ENCODE peak calls at places on chromosome 18, in ten cellular contexts. O is A549, J is breast epithelium, R is stomach, Y is gastrocnemius medialis, D is upper lobe of left lung, L is IMR-90, I is GM12878, X is uterus, Q is right lobe of liver. S is an unnamed sample.

GRCh38 chr18:45050712-45051639 is 370.3 kb downstream of the SETBP1 start:
- DNase-seq in O (peak), J (no peak), R (no peak), Y (no peak), D (no peak), L (peak), I (no peak), X (no peak), Q (no peak), S (no peak)

GRCh38 chr18:28099237-28099636 is 77.7 kb downstream of the CDH2 start:
- DNase-seq in O (no peak), J (no peak), R (no peak), Y (no peak), D (no peak), L (peak), I (no peak), X (no peak), Q (no peak), S (no peak)

GRCh38 chr18:23143059-23143831 is 8.0 kb downstream of the CABLES1 start:
- DNase-seq in O (no peak), J (no peak), R (no peak), Y (no peak), D (peak), L (no peak), I (no peak), X (no peak), Q (no peak), S (peak)

GRCh38 chr18:11183621-11184020 is 34.3 kb upstream of the PIEZO2 start:
- DNase-seq in O (no peak), J (no peak), R (no peak), Y (no peak), D (no peak), L (peak), I (no peak), X (no peak), Q (no peak), S (no peak)

GRCh38 chr18:72830109-72830508 is 37.7 kb downstream of the NETO1 start:
- DNase-seq in O (peak), J (no peak), R (no peak), Y (no peak), D (no peak), L (no peak), I (no peak), X (no peak), Q (no peak), S (no peak)

GRCh38 chr18:35406666-35407065 is 29.5 kb upstream of the ZNF396 start:
- DNase-seq in O (no peak), J (no peak), R (no peak), Y (no peak), D (no peak), L (no peak), I (no peak), X (no peak), Q (no peak), S (no peak)

GRCh38 chr18:36352384-36352783 is 54.9 kb downstream of the FHOD3 start:
- DNase-seq in O (peak), J (no peak), R (no peak), Y (no peak), D (no peak), L (peak), I (no peak), X (no peak), Q (no peak), S (no peak)

GRCh38 chr18:9494778-9495302 is 19.5 kb downstream of the RALBP1 start:
- DNase-seq in O (no peak), J (no peak), R (no peak), Y (no peak), D (no peak), L (peak), I (peak), X (no peak), Q (no peak), S (no peak)

GRCh38 chr18:57927511-57927910 is 116.5 kb upstream of the NEDD4L start:
- DNase-seq in O (no peak), J (no peak), R (no peak), Y (no peak), D (no peak), L (no peak), I (no peak), X (no peak), Q (no peak), S (no peak)

GRCh38 chr18:54254265-54254758 is 15.0 kb upstream of the POLI start:
- DNase-seq in O (peak), J (no peak), R (no peak), Y (no peak), D (no peak), L (peak), I (no peak), X (no peak), Q (peak), S (no peak)

GRCh38 chr18:63169853-63170252 is 149.7 kb downstream of the BCL2 start:
- DNase-seq in O (no peak), J (no peak), R (no peak), Y (no peak), D (no peak), L (no peak), I (no peak), X (no peak), Q (no peak), S (no peak)

GRCh38 chr18:9649164-9649540 is 34.8 kb upstream of the PPP4R1 start:
- DNase-seq in O (no peak), J (no peak), R (no peak), Y (no peak), D (no peak), L (peak), I (no peak), X (no peak), Q (no peak), S (no peak)

GRCh38 chr18:52352920-52353319 is 12.9 kb downstream of the DCC start:
- DNase-seq in O (no peak), J (no peak), R (no peak), Y (no peak), D (no peak), L (no peak), I (no peak), X (no peak), Q (no peak), S (no peak)

GRCh38 chr18:74234326-74235171 is 57.2 kb downstream of the CYB5A start:
- DNase-seq in O (peak), J (no peak), R (peak), Y (no peak), D (peak), L (peak), I (no peak), X (peak), Q (no peak), S (peak)

GRCh38 chr18:38367473-38367872 is 801.9 kb upstream of the CELF4 start:
- DNase-seq in O (no peak), J (no peak), R (no peak), Y (no peak), D (no peak), L (no peak), I (no peak), X (no peak), Q (no peak), S (no peak)

GRCh38 chr18:5977022-5977421 is 81.7 kb upstream of the TMEM200C start:
- DNase-seq in O (no peak), J (no peak), R (no peak), Y (no peak), D (no peak), L (no peak), I (no peak), X (no peak), Q (no peak), S (no peak)

GRCh38 chr18:28995319-28995718 is 818.4 kb upstream of the CDH2 start:
- DNase-seq in O (no peak), J (no peak), R (no peak), Y (no peak), D (no peak), L (peak), I (no peak), X (no peak), Q (no peak), S (no peak)

GRCh38 chr18:58525517-58525916 is 103.4 kb downstream of the ALPK2 start:
- DNase-seq in O (no peak), J (no peak), R (no peak), Y (no peak), D (no peak), L (peak), I (peak), X (no peak), Q (no peak), S (no peak)

GRCh38 chr18:76264851-76265250 is 230.2 kb downstream of the ZNF516 start:
- DNase-seq in O (no peak), J (no peak), R (no peak), Y (no peak), D (no peak), L (no peak), I (no peak), X (no peak), Q (no peak), S (peak)

GRCh38 chr18:73007935-73008308 is 140.1 kb upstream of the NETO1 start:
- DNase-seq in O (no peak), J (no peak), R (no peak), Y (no peak), D (no peak), L (no peak), I (no peak), X (no peak), Q (no peak), S (no peak)

GRCh38 chr18:2657788-2658458 is 2.4 kb downstream of the SMCHD1 start:
- DNase-seq in O (peak), J (no peak), R (no peak), Y (no peak), D (no peak), L (peak), I (no peak), X (no peak), Q (no peak), S (no peak)

GRCh38 chr18:69397096-69397495 is 3.6 kb upstream of the DOK6 start:
- DNase-seq in O (no peak), J (no peak), R (no peak), Y (no peak), D (no peak), L (peak), I (no peak), X (no peak), Q (no peak), S (no peak)

GRCh38 chr18:34121157-34121807 is 103.4 kb downstream of the NOL4 start:
- DNase-seq in O (no peak), J (no peak), R (no peak), Y (no peak), D (no peak), L (no peak), I (no peak), X (no peak), Q (no peak), S (no peak)

GRCh38 chr18:68164909-68165308 is 550.0 kb downstream of the TMX3 start:
- DNase-seq in O (no peak), J (no peak), R (no peak), Y (no peak), D (no peak), L (no peak), I (no peak), X (no peak), Q (no peak), S (no peak)

GRCh38 chr18:31500161-31500688 is 2.2 kb downstream of the DSG2 start:
- DNase-seq in O (no peak), J (no peak), R (no peak), Y (no peak), D (no peak), L (no peak), I (peak), X (no peak), Q (no peak), S (no peak)

GRCh38 chr18:31497404-31497710 is 620 bp upstream of the DSG2 start:
- DNase-seq in O (no peak), J (no peak), R (no peak), Y (no peak), D (peak), L (no peak), I (no peak), X (no peak), Q (peak), S (no peak)

GRCh38 chr18:31499157-31499524 is 1.2 kb downstream of the DSG2 start:
- DNase-seq in O (no peak), J (no peak), R (no peak), Y (no peak), D (no peak), L (no peak), I (no peak), X (no peak), Q (no peak), S (no peak)

GRCh38 chr18:31498450-31499156 is 626 bp downstream of the DSG2 start:
- DNase-seq in O (no peak), J (no peak), R (no peak), Y (no peak), D (no peak), L (no peak), I (no peak), X (peak), Q (no peak), S (peak)

DNA sequence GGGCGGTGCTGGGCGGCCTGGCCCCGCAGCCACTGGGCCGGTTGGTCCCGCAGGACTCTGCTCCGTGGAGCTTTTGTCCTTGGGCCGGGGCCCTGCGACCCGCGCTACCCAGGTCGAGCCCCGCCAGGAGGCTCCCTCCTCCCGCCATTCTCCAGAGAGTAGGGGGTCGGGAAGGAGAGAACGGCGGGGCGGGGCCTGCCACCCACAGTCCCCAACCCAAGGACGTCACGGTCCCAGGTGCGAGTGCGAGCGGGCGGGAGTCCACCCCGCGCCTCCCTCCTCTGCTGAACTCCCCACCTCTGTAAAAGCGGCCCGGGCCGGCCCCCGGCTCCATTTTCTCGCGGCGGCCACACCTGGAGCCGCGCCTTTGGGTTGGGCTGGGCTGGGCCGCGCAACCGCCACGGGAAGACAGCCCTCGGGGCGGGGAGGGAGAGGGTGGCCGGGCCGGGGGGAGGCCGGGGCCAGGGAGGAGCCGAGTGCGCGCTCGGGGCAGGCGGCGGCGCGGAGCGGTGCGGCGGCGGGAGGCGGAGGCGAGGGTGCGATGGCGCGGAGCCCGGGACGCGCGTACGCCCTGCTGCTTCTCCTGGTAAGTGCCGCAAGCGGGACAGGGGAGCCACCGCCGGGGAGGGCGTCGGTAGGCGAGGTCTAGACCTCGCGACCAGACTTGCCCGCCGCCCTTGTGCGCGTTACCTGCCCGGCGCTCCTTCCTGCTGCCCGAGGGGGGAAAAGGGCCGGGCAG is at the start of gene DSG2:
- DNase-seq in O (peak), J (peak), R (peak), Y (no peak), D (peak), L (no peak), I (no peak), X (peak), Q (peak), S (peak)
- TF ChIP-seq POLR2A in O (peak), J (no peak), R (no peak), Y (no peak), D (no peak), L (no peak), I (peak), X (no peak), Q (peak), S (no peak)

GRCh38 chr18:48997681-48997984 is 46.9 kb upstream of the SMAD7 start:
- DNase-seq in O (no peak), J (no peak), R (no peak), Y (no peak), D (no peak), L (no peak), I (no peak), X (no peak), Q (no peak), S (no peak)

GRCh38 chr18:48997985-48998831 is 47.4 kb upstream of the SMAD7 start:
- DNase-seq in O (peak), J (no peak), R (no peak), Y (no peak), D (peak), L (peak), I (no peak), X (peak), Q (no peak), S (peak)

GRCh38 chr18:48996041-48996440 is 45.3 kb upstream of the SMAD7 start:
- DNase-seq in O (no peak), J (no peak), R (no peak), Y (no peak), D (no peak), L (no peak), I (no peak), X (no peak), Q (no peak), S (no peak)

GRCh38 chr18:48994926-48995835 is 44.4 kb upstream of the SMAD7 start:
- DNase-seq in O (no peak), J (no peak), R (no peak), Y (no peak), D (no peak), L (no peak), I (no peak), X (no peak), Q (no peak), S (no peak)

GRCh38 chr18:48996901-48997463 is 46.2 kb upstream of the SMAD7 start:
- DNase-seq in O (peak), J (no peak), R (no peak), Y (no peak), D (no peak), L (peak), I (no peak), X (no peak), Q (no peak), S (no peak)
- TF ChIP-seq CTCF in O (no peak), J (no peak), R (no peak), Y (no peak), D (no peak), L (no peak), I (no peak), X (no peak), Q (no peak), S (no peak)

GRCh38 chr18:60047556-60047955 is 147.8 kb downstream of the PMAIP1 start:
- DNase-seq in O (no peak), J (no peak), R (no peak), Y (no peak), D (no peak), L (no peak), I (no peak), X (no peak), Q (no peak), S (no peak)
- H3K4me3 ChIP-seq in O (no peak), J (no peak), R (no peak), Y (no peak), D (no peak), L (no peak), I (no peak), X (no peak), Q (no peak), S (no peak)

GRCh38 chr18:13221821-13222220 is 3.3 kb downstream of the LDLRAD4 start:
- DNase-seq in O (no peak), J (no peak), R (no peak), Y (no peak), D (peak), L (no peak), I (no peak), X (peak), Q (no peak), S (peak)

GRCh38 chr18:13225261-13225660 is 6.7 kb downstream of the LDLRAD4 start:
- DNase-seq in O (no peak), J (no peak), R (no peak), Y (no peak), D (no peak), L (no peak), I (no peak), X (no peak), Q (no peak), S (peak)

GRCh38 chr18:13220326-13220991 is 1.9 kb downstream of the LDLRAD4 start:
- DNase-seq in O (no peak), J (no peak), R (peak), Y (peak), D (no peak), L (no peak), I (no peak), X (no peak), Q (no peak), S (peak)

GRCh38 chr18:13223341-13224148 is 5.0 kb downstream of the LDLRAD4 start:
- DNase-seq in O (no peak), J (peak), R (peak), Y (peak), D (no peak), L (no peak), I (no peak), X (no peak), Q (no peak), S (peak)

GRCh38 chr18:13222371-13223281 is 4.1 kb downstream of the LDLRAD4 start:
- DNase-seq in O (no peak), J (no peak), R (peak), Y (peak), D (peak), L (peak), I (no peak), X (peak), Q (no peak), S (peak)
- TF ChIP-seq POLR2A in O (no peak), J (no peak), R (no peak), Y (peak), D (no peak), L (no peak), I (no peak), X (no peak), Q (no peak), S (no peak)

GRCh38 chr18:12424252-12424651 is 16.5 kb downstream of the PRELID3A start:
- DNase-seq in O (no peak), J (no peak), R (no peak), Y (no peak), D (no peak), L (no peak), I (no peak), X (no peak), Q (no peak), S (no peak)

GRCh38 chr18:12423820-12424219 is 16.1 kb downstream of the PRELID3A start:
- DNase-seq in O (no peak), J (no peak), R (no peak), Y (no peak), D (no peak), L (no peak), I (no peak), X (no peak), Q (no peak), S (no peak)

GRCh38 chr18:12423393-12423792 is 15.7 kb downstream of the PRELID3A start:
- DNase-seq in O (no peak), J (no peak), R (no peak), Y (no peak), D (no peak), L (no peak), I (no peak), X (no peak), Q (no peak), S (no peak)

GRCh38 chr18:12421732-12422131 is 14.0 kb downstream of the PRELID3A start:
- DNase-seq in O (no peak), J (no peak), R (no peak), Y (no peak), D (no peak), L (no peak), I (no peak), X (no peak), Q (no peak), S (no peak)

GRCh38 chr18:12422936-12423335 is 15.2 kb downstream of the PRELID3A start:
- DNase-seq in O (peak), J (no peak), R (no peak), Y (no peak), D (no peak), L (no peak), I (no peak), X (no peak), Q (no peak), S (no peak)
- TF ChIP-seq CTCF in O (no peak), J (no peak), R (no peak), Y (no peak), D (no peak), L (no peak), I (no peak), X (no peak), Q (no peak), S (no peak)

GRCh38 chr18:49612515-49613033 is 50.7 kb downstream of the LIPG start:
- DNase-seq in O (no peak), J (no peak), R (no peak), Y (no peak), D (no peak), L (no peak), I (peak), X (no peak), Q (no peak), S (no peak)
- H3K4me3 ChIP-seq in O (no peak), J (no peak), R (no peak), Y (no peak), D (no peak), L (no peak), I (no peak), X (no peak), Q (no peak), S (no peak)

DNA sequence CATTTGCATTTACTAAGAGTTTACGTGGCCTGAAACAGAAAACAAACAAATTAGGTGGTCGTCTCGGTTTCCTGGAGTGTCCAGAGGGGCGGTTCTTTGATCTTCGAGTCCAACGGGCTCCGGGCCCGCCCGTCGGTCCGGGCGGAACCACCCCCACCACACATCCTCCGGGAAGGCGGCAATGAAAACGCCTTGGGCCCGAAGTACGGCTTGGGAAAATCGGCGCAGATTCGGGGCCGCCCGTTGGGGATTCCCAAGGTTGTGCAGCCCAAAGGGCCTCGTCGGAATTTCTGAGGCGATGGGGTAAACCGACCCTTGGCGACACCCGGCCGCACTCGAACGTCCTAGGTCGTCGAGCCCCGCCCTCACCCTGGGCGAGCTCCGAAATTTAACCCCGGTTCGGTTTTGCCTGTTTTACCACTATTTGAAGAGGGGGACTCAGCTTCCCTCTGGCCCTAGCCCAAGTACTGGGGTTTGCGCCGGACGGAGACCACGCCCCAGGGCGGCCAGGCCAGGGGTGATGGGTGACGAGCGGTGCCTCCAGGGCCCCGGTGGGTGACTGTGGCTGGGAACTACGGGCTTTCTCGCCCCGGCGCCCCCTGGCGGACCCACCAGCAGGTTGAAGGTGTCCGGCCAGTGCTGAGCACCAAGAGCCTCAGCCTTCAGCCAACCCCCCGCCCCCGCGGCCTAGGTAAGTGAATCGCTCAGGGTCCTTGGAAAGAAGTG is 1.9 kb upstream of the CFAP53 start:
- DNase-seq in O (peak), J (peak), R (peak), Y (peak), D (peak), L (peak), I (peak), X (peak), Q (peak), S (peak)
- TF ChIP-seq POLR2A in O (no peak), J (no peak), R (no peak), Y (no peak), D (no peak), L (no peak), I (peak), X (no peak), Q (no peak), S (no peak)

GRCh38 chr18:59839931-59840685 is 59.7 kb upstream of the PMAIP1 start:
- DNase-seq in O (no peak), J (no peak), R (no peak), Y (no peak), D (peak), L (no peak), I (no peak), X (no peak), Q (no peak), S (no peak)
- TF ChIP-seq CTCF in O (no peak), J (no peak), R (no peak), Y (no peak), D (no peak), L (peak), I (peak), X (no peak), Q (no peak), S (no peak)

S was measured in lower leg skin.